ENCODE peak calls at places on chromosomes 12 and 14, in four cellular contexts. One of them, this sample, is unnamed. For H3K4me1 and H3K36me3, the result is how much of the 10 kb centered on the place peaks cover.

GRCh38 chr14:76936483-76936882 is 92.0 kb downstream of the IRF2BPL start:
- DNase-seq in ascending aorta: no peak
- DNase-seq in CD8-positive, alpha-beta T cell: no peak
- DNase-seq in aorta: no peak
- DNase-seq in this sample: no peak

GRCh38 chr12:54156578-54156977 is 32.2 kb downstream of the SMUG1 start:
- DNase-seq in aorta: no peak
- DNase-seq in ascending aorta: no peak
- DNase-seq in CD8-positive, alpha-beta T cell: no peak
- DNase-seq in this sample: no peak

GRCh38 chr14:75283162-75283883 is 4.7 kb downstream of the FOS start:
- DNase-seq in CD8-positive, alpha-beta T cell: no peak
- DNase-seq in ascending aorta: no peak
- DNase-seq in aorta: no peak
- DNase-seq in this sample: peak

GRCh38 chr14:62645649-62646048 is 399.6 kb downstream of the KCNH5 start:
- DNase-seq in aorta: no peak
- DNase-seq in ascending aorta: no peak
- DNase-seq in CD8-positive, alpha-beta T cell: no peak
- DNase-seq in this sample: no peak

GRCh38 chr12:41709463-41710285 is 435.0 kb downstream of the GXYLT1 start:
- DNase-seq in CD8-positive, alpha-beta T cell: no peak
- DNase-seq in ascending aorta: no peak
- DNase-seq in aorta: no peak
- DNase-seq in this sample: no peak

GRCh38 chr12:40382217-40382616 is 157.4 kb downstream of the LRRK2 start:
- DNase-seq in aorta: no peak
- DNase-seq in CD8-positive, alpha-beta T cell: no peak
- DNase-seq in ascending aorta: no peak
- DNase-seq in this sample: peak

GRCh38 chr12:57216014-57216891 is at the start of gene NXPH4:
- DNase-seq in ascending aorta: no peak
- DNase-seq in aorta: peak
- DNase-seq in CD8-positive, alpha-beta T cell: no peak
- DNase-seq in this sample: no peak

GRCh38 chr12:104859144-104859543 is 98.9 kb downstream of the SLC41A2 start:
- DNase-seq in ascending aorta: no peak
- DNase-seq in aorta: no peak
- DNase-seq in CD8-positive, alpha-beta T cell: no peak
- DNase-seq in this sample: no peak

GRCh38 chr12:2877047-2877958 is at the start of the genes FOXM1 and RHNO1:
- DNase-seq in ascending aorta: peak
- DNase-seq in aorta: peak
- DNase-seq in CD8-positive, alpha-beta T cell: peak
- DNase-seq in this sample: peak

GRCh38 chr14:24425704-24426103 is 3.8 kb downstream of the CBLN3 start:
- DNase-seq in ascending aorta: no peak
- DNase-seq in CD8-positive, alpha-beta T cell: no peak
- DNase-seq in aorta: no peak
- DNase-seq in this sample: peak

GRCh38 chr12:51961834-51962233 is 10.3 kb downstream of the ACVR1B start:
- DNase-seq in ascending aorta: no peak
- DNase-seq in CD8-positive, alpha-beta T cell: no peak
- DNase-seq in aorta: no peak
- DNase-seq in this sample: no peak

GRCh38 chr14:79627058-79627457 is 584.2 kb downstream of the DIO2 start:
- DNase-seq in CD8-positive, alpha-beta T cell: no peak
- DNase-seq in ascending aorta: no peak
- DNase-seq in aorta: no peak
- DNase-seq in this sample: no peak

GRCh38 chr14:75539562-75540478 is 17.6 kb downstream of the BATF start:
- DNase-seq in CD8-positive, alpha-beta T cell: no peak
- DNase-seq in aorta: no peak
- DNase-seq in ascending aorta: no peak
- DNase-seq in this sample: no peak

GRCh38 chr12:62862259-62862881 is 72.6 kb downstream of the PPM1H start:
- DNase-seq in ascending aorta: no peak
- DNase-seq in aorta: no peak
- DNase-seq in CD8-positive, alpha-beta T cell: no peak
- DNase-seq in this sample: peak

GRCh38 chr12:11651377-11651776 is 1.9 kb downstream of the ETV6 start:
- DNase-seq in CD8-positive, alpha-beta T cell: no peak
- DNase-seq in aorta: no peak
- DNase-seq in ascending aorta: no peak
- DNase-seq in this sample: no peak

GRCh38 chr14:43247877-43248276 is 1259.2 kb downstream of the FSCB start:
- DNase-seq in ascending aorta: no peak
- DNase-seq in CD8-positive, alpha-beta T cell: no peak
- DNase-seq in aorta: no peak
- DNase-seq in this sample: no peak

GRCh38 chr12:30169839-30170591 is 386.3 kb upstream of the TMTC1 start:
- DNase-seq in ascending aorta: no peak
- DNase-seq in CD8-positive, alpha-beta T cell: no peak
- DNase-seq in aorta: no peak
- DNase-seq in this sample: no peak

GRCh38 chr12:18703916-18704315 is 33.9 kb downstream of the PLCZ1 start:
- DNase-seq in ascending aorta: no peak
- DNase-seq in aorta: no peak
- DNase-seq in CD8-positive, alpha-beta T cell: no peak
- DNase-seq in this sample: no peak

GRCh38 chr14:71629765-71630502 is 302.3 kb upstream of the RGS6 start:
- DNase-seq in aorta: no peak
- DNase-seq in ascending aorta: no peak
- DNase-seq in CD8-positive, alpha-beta T cell: no peak
- DNase-seq in this sample: peak
- H3K27ac ChIP-seq in aorta: no peak
- H3K27ac ChIP-seq in ascending aorta: no peak
- H3K27ac ChIP-seq in CD8-positive, alpha-beta T cell: no peak
- H3K27ac ChIP-seq in this sample: no peak

GRCh38 chr14:92670967-92671366 is 77.5 kb downstream of the LGMN start:
- DNase-seq in aorta: no peak
- DNase-seq in ascending aorta: no peak
- DNase-seq in CD8-positive, alpha-beta T cell: no peak
- DNase-seq in this sample: no peak
- H3K4me1 ChIP-seq in aorta: under half
- H3K4me1 ChIP-seq in ascending aorta: under half
- H3K4me1 ChIP-seq in CD8-positive, alpha-beta T cell: half or more
- H3K4me1 ChIP-seq in this sample: under half

GRCh38 chr12:119829439-119829838 is 47.7 kb downstream of the CIT start:
- DNase-seq in aorta: no peak
- DNase-seq in ascending aorta: no peak
- DNase-seq in CD8-positive, alpha-beta T cell: no peak
- DNase-seq in this sample: no peak

GRCh38 chr12:119826661-119827435 is 50.3 kb downstream of the CIT start:
- DNase-seq in aorta: no peak
- DNase-seq in CD8-positive, alpha-beta T cell: no peak
- DNase-seq in ascending aorta: no peak
- DNase-seq in this sample: no peak

DNA sequence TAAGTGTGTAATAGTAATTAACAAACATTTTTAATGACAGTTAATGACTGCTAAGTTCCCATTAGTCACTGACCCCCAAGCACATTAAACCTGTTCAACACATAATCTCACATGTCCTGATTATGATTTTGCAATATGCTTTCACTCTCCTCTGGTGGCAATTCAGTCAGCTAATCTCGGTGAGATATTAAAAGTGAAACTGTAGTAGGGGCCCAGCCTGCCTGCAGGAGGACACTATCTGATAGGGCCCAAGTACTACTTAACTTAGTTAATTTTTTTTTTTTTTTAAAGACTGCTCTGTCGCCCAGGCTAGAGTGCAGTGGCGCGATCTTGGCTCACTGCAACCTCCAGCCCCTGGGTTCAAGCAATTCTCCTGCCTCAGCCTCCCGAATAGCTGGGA is 48.8 kb downstream of the CIT start:
- DNase-seq in ascending aorta: no peak
- DNase-seq in CD8-positive, alpha-beta T cell: no peak
- DNase-seq in aorta: no peak
- DNase-seq in this sample: no peak
- H3K36me3 ChIP-seq in ascending aorta: under half
- H3K36me3 ChIP-seq in CD8-positive, alpha-beta T cell: under half
- H3K36me3 ChIP-seq in aorta: under half
- H3K36me3 ChIP-seq in this sample: under half

GRCh38 chr14:72613196-72613974 is 280.5 kb downstream of the DPF3 start:
- DNase-seq in aorta: peak
- DNase-seq in CD8-positive, alpha-beta T cell: peak
- DNase-seq in ascending aorta: no peak
- DNase-seq in this sample: peak
- H3K27ac ChIP-seq in aorta: no peak
- H3K27ac ChIP-seq in CD8-positive, alpha-beta T cell: no peak
- H3K27ac ChIP-seq in ascending aorta: no peak
- H3K27ac ChIP-seq in this sample: peak

DNA sequence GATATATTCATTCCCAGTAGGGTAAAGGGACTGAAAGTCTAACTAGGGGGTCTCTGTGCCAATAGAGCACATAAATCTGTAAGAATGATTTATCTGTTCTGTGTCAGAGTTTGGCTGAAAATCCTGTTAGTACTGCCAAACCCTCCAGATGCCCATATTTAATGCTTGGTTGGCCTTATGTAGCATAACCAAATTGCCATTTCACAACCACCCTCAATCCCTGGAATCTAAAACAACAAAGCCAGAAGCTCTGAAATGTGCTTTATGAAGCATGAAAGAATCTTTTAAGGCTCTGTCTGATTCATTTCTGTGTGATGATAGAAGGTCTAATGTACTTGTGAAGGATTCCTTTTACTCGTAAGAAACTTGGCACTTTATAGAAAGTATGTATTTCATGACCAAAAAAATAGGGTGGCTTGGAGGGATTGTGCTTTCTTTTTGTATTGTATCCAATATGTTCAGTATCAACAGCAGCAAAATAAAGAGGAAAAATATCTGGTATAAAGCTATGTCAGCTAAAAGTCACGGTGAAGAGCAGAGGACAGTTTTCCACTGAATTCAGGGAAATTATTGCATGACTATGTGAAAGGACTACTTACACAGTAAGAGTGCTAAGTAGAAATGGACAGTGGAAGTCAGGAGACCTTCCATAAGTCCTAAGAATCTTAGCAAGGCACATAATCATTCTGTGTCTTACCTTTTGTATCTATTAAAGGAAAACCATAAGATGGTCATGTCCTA is 19.1 kb downstream of the TSHR start:
- DNase-seq in CD8-positive, alpha-beta T cell: no peak
- DNase-seq in aorta: no peak
- DNase-seq in ascending aorta: no peak
- DNase-seq in this sample: peak
- H3K4me1 ChIP-seq in CD8-positive, alpha-beta T cell: under half
- H3K4me1 ChIP-seq in aorta: under half
- H3K4me1 ChIP-seq in ascending aorta: under half
- H3K4me1 ChIP-seq in this sample: under half

GRCh38 chr12:21655594-21655993 is 2.0 kb downstream of the LDHB start:
- DNase-seq in CD8-positive, alpha-beta T cell: no peak
- DNase-seq in ascending aorta: no peak
- DNase-seq in aorta: no peak
- DNase-seq in this sample: no peak
- H3K36me3 ChIP-seq in CD8-positive, alpha-beta T cell: under half
- H3K36me3 ChIP-seq in ascending aorta: under half
- H3K36me3 ChIP-seq in aorta: under half
- H3K36me3 ChIP-seq in this sample: under half

GRCh38 chr14:51512321-51512720 is 139.4 kb upstream of the FRMD6 start:
- DNase-seq in ascending aorta: no peak
- DNase-seq in CD8-positive, alpha-beta T cell: no peak
- DNase-seq in aorta: no peak
- DNase-seq in this sample: no peak

GRCh38 chr14:51513281-51513680 is 138.4 kb upstream of the FRMD6 start:
- DNase-seq in aorta: no peak
- DNase-seq in CD8-positive, alpha-beta T cell: no peak
- DNase-seq in ascending aorta: no peak
- DNase-seq in this sample: no peak

GRCh38 chr14:51504626-51505025 is 147.1 kb upstream of the FRMD6 start:
- DNase-seq in aorta: no peak
- DNase-seq in ascending aorta: no peak
- DNase-seq in CD8-positive, alpha-beta T cell: no peak
- DNase-seq in this sample: no peak

GRCh38 chr14:51511265-51511664 is 140.4 kb upstream of the FRMD6 start:
- DNase-seq in CD8-positive, alpha-beta T cell: no peak
- DNase-seq in aorta: no peak
- DNase-seq in ascending aorta: no peak
- DNase-seq in this sample: no peak

GRCh38 chr14:51507556-51508511 is 143.9 kb upstream of the FRMD6 start:
- DNase-seq in CD8-positive, alpha-beta T cell: no peak
- DNase-seq in ascending aorta: no peak
- DNase-seq in aorta: peak
- DNase-seq in this sample: peak
- H3K27ac ChIP-seq in CD8-positive, alpha-beta T cell: no peak
- H3K27ac ChIP-seq in ascending aorta: peak
- H3K27ac ChIP-seq in aorta: no peak
- H3K27ac ChIP-seq in this sample: peak

GRCh38 chr12:31456562-31456961 is 130.6 kb upstream of the SINHCAF start:
- DNase-seq in ascending aorta: no peak
- DNase-seq in aorta: no peak
- DNase-seq in CD8-positive, alpha-beta T cell: no peak
- DNase-seq in this sample: no peak
- H3K4me1 ChIP-seq in ascending aorta: under half
- H3K4me1 ChIP-seq in aorta: under half
- H3K4me1 ChIP-seq in CD8-positive, alpha-beta T cell: under half
- H3K4me1 ChIP-seq in this sample: under half

DNA sequence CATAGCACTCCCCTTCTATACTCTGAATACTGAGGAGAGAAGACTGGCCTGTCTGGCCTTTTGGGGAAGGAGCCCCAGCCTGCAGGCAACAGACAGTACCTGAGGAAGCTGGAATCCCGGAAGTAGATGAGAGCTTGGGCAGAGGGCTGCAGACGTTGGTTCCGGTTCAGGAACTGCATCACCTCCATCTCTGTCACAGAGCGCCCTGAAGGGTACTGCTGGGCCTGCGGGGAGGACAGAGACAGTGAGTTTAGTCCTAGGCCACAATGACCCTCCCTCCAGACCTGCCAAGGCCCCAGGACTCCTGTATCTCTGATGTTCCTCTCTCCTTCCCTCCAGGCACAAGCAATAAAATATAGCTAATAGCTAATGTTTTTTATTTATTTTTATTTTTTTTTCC is 28.4 kb downstream of the TEP1 start:
- DNase-seq in CD8-positive, alpha-beta T cell: no peak
- DNase-seq in aorta: no peak
- DNase-seq in ascending aorta: no peak
- DNase-seq in this sample: no peak
- H3K36me3 ChIP-seq in CD8-positive, alpha-beta T cell: half or more
- H3K36me3 ChIP-seq in aorta: under half
- H3K36me3 ChIP-seq in ascending aorta: half or more
- H3K36me3 ChIP-seq in this sample: half or more

GRCh38 chr14:61596985-61597384 is 98.3 kb upstream of the HIF1A start:
- DNase-seq in ascending aorta: no peak
- DNase-seq in aorta: no peak
- DNase-seq in CD8-positive, alpha-beta T cell: no peak
- DNase-seq in this sample: no peak

GRCh38 chr14:61602733-61603077 is 92.6 kb upstream of the HIF1A start:
- DNase-seq in CD8-positive, alpha-beta T cell: no peak
- DNase-seq in ascending aorta: no peak
- DNase-seq in aorta: no peak
- DNase-seq in this sample: peak

GRCh38 chr14:61599959-61600358 is 95.4 kb upstream of the HIF1A start:
- DNase-seq in CD8-positive, alpha-beta T cell: no peak
- DNase-seq in aorta: no peak
- DNase-seq in ascending aorta: no peak
- DNase-seq in this sample: no peak

GRCh38 chr14:61601923-61602732 is 93.2 kb upstream of the HIF1A start:
- DNase-seq in aorta: no peak
- DNase-seq in CD8-positive, alpha-beta T cell: no peak
- DNase-seq in ascending aorta: no peak
- DNase-seq in this sample: no peak

GRCh38 chr14:61598980-61599379 is 96.3 kb upstream of the HIF1A start:
- DNase-seq in ascending aorta: no peak
- DNase-seq in CD8-positive, alpha-beta T cell: no peak
- DNase-seq in aorta: no peak
- DNase-seq in this sample: peak
- H3K27ac ChIP-seq in ascending aorta: no peak
- H3K27ac ChIP-seq in CD8-positive, alpha-beta T cell: no peak
- H3K27ac ChIP-seq in aorta: no peak
- H3K27ac ChIP-seq in this sample: peak

This sample was measured in cardiac muscle cell.